ENCODE peak calls at places on chromosome 16, in six cellular contexts. I is GOT3, A is thyroid gland, V is NCI-H1092 treated with DMSO at 0.1 percent for 48 hours, X is NCI-H1694 treated with DMSO at 0.1 percent for 48 hours, R is H54. J is an unnamed sample.

GRCh38 chr16:83631006-83631405 is 176.8 kb upstream of the HSBP1 start:
- DNase-seq in I (no peak), A (no peak), V (no peak), X (no peak), R (no peak), J (no peak)

GRCh38 chr16:82675300-82675699 is 48.5 kb downstream of the CDH13 start:
- DNase-seq in I (no peak), A (no peak), V (no peak), X (no peak), R (no peak), J (no peak)

GRCh38 chr16:88298882-88299745 is 83.6 kb upstream of the ZNF469 start:
- DNase-seq in I (no peak), A (no peak), V (no peak), X (no peak), R (peak), J (no peak)

GRCh38 chr16:1688807-1689560 is 10.9 kb downstream of the JPT2 start:
- DNase-seq in I (no peak), A (no peak), V (no peak), X (no peak), R (peak), J (no peak)

GRCh38 chr16:71311553-71312158 is 22.5 kb upstream of the CMTR2 start:
- DNase-seq in I (no peak), A (peak), V (peak), X (peak), R (no peak), J (no peak)

GRCh38 chr16:21611546-21612384 is 12.4 kb downstream of the METTL9 start:
- DNase-seq in I (no peak), A (peak), V (no peak), X (no peak), R (no peak), J (no peak)

GRCh38 chr16:2795714-2796143 is 2.5 kb upstream of the PRSS41 start:
- DNase-seq in I (no peak), A (no peak), V (no peak), X (no peak), R (peak), J (no peak)

GRCh38 chr16:55274391-55274790 is 49.6 kb upstream of the IRX6 start:
- DNase-seq in I (no peak), A (no peak), V (no peak), X (no peak), R (no peak), J (no peak)

GRCh38 chr16:61182416-61182815 is 853.8 kb downstream of the CDH8 start:
- DNase-seq in I (no peak), A (no peak), V (no peak), X (no peak), R (no peak), J (no peak)

GRCh38 chr16:50099957-50100648 is 34.3 kb downstream of the HEATR3 start:
- DNase-seq in I (no peak), A (no peak), V (no peak), X (no peak), R (no peak), J (no peak)

GRCh38 chr16:84656557-84657130 is 8.3 kb downstream of the KLHL36 start:
- DNase-seq in I (no peak), A (no peak), V (no peak), X (no peak), R (no peak), J (no peak)

GRCh38 chr16:55853114-55853513 is 20.2 kb upstream of the CES1 start:
- DNase-seq in I (no peak), A (no peak), V (no peak), X (no peak), R (no peak), J (no peak)

GRCh38 chr16:87540072-87540976 is 47.5 kb upstream of the ZCCHC14 start:
- DNase-seq in I (no peak), A (no peak), V (peak), X (no peak), R (no peak), J (no peak)

GRCh38 chr16:70714526-70715112 is 28.8 kb upstream of the MTSS2 start:
- DNase-seq in I (no peak), A (no peak), V (peak), X (no peak), R (no peak), J (no peak)

GRCh38 chr16:15523939-15524338 is 89.6 kb downstream of the BMERB1 start:
- DNase-seq in I (no peak), A (no peak), V (no peak), X (no peak), R (no peak), J (no peak)

GRCh38 chr16:20940864-20941634 is 40.5 kb downstream of the LYRM1 start:
- DNase-seq in I (no peak), A (no peak), V (no peak), X (no peak), R (no peak), J (no peak)

GRCh38 chr16:76780556-76780955 is 410.4 kb upstream of the MON1B start:
- DNase-seq in I (no peak), A (no peak), V (no peak), X (no peak), R (no peak), J (no peak)

GRCh38 chr16:10282367-10282766 is 100.1 kb upstream of the GRIN2A start:
- DNase-seq in I (no peak), A (no peak), V (no peak), X (no peak), R (no peak), J (no peak)

GRCh38 chr16:31199430-31200041 is 3.0 kb downstream of the PYCARD start:
- DNase-seq in I (no peak), A (no peak), V (no peak), X (no peak), R (no peak), J (no peak)

GRCh38 chr16:5196204-5196603 is 98.6 kb upstream of the EEF2KMT start:
- DNase-seq in I (no peak), A (no peak), V (no peak), X (no peak), R (no peak), J (no peak)

GRCh38 chr16:17258848-17259713 is 211.7 kb downstream of the XYLT1 start:
- DNase-seq in I (no peak), A (no peak), V (no peak), X (no peak), R (no peak), J (no peak)

GRCh38 chr16:23464196-23464595 is 11.2 kb upstream of the COG7 start:
- DNase-seq in I (no peak), A (no peak), V (no peak), X (no peak), R (no peak), J (no peak)

GRCh38 chr16:59699786-59700185 is 965.7 kb upstream of the GOT2 start:
- DNase-seq in I (no peak), A (no peak), V (no peak), X (no peak), R (no peak), J (no peak)

GRCh38 chr16:9661336-9661735 is 520.9 kb downstream of the GRIN2A start:
- DNase-seq in I (no peak), A (no peak), V (no peak), X (no peak), R (no peak), J (no peak)

GRCh38 chr16:68806422-68806821 is 36.9 kb upstream of the TANGO6 start:
- DNase-seq in I (no peak), A (no peak), V (no peak), X (no peak), R (no peak), J (no peak)

GRCh38 chr16:64920211-64920610 is 201.7 kb downstream of the CDH11 start:
- DNase-seq in I (no peak), A (no peak), V (no peak), X (no peak), R (no peak), J (no peak)

GRCh38 chr16:56354746-56355145 is 70.6 kb downstream of the AMFR start:
- DNase-seq in I (no peak), A (no peak), V (no peak), X (no peak), R (no peak), J (no peak)

GRCh38 chr16:74888227-74888862 is 96.6 kb downstream of the WDR59 start:
- DNase-seq in I (no peak), A (no peak), V (no peak), X (no peak), R (no peak), J (no peak)

GRCh38 chr16:46932802-46933201 is 40.7 kb downstream of the DNAJA2 start:
- DNase-seq in I (no peak), A (no peak), V (no peak), X (no peak), R (no peak), J (peak)

GRCh38 chr16:67504190-67505021 is 21.1 kb upstream of the AGRP start:
- DNase-seq in I (no peak), A (peak), V (no peak), X (no peak), R (no peak), J (no peak)

GRCh38 chr16:11670171-11671131 is 2.2 kb downstream of the SNN start:
- DNase-seq in I (no peak), A (peak), V (no peak), X (no peak), R (no peak), J (no peak)

J was measured in NCI-H2171.